ENCODE peak calls at places on chromosomes 7 and 10, in four cellular contexts. U is spleen, R is stomach, J is tibial artery. Y is an unnamed sample.

GRCh38 chr7:135981958-135982646 is 4.9 kb upstream of the MTPN start:
- DNase-seq in R (no peak), U (no peak), J (no peak), Y (no peak)

GRCh38 chr7:120160166-120160565 is 112.8 kb upstream of the KCND2 start:
- DNase-seq in U (no peak), J (no peak), R (no peak), Y (no peak)

GRCh38 chr7:102469972-102470825 is 5.4 kb downstream of the LRWD1 start:
- DNase-seq in J (peak), R (peak), U (peak), Y (no peak)

GRCh38 chr7:124692420-124692819 is 73.2 kb downstream of the GPR37 start:
- DNase-seq in J (no peak), R (no peak), U (no peak), Y (no peak)

GRCh38 chr10:73910764-73911552 is at the start of gene PLAU:
- DNase-seq in J (peak), U (peak), R (peak), Y (no peak)

GRCh38 chr7:81780914-81781693 is 11.3 kb upstream of the HGF start:
- DNase-seq in J (no peak), U (no peak), R (no peak), Y (no peak)

GRCh38 chr7:37986780-37987380 is 66.4 kb downstream of the EPDR1 start:
- DNase-seq in U (no peak), J (no peak), R (no peak), Y (no peak)

GRCh38 chr10:113062977-113063967 is 113.2 kb downstream of the TCF7L2 start:
- DNase-seq in U (no peak), J (no peak), R (no peak), Y (no peak)

GRCh38 chr7:101077303-101078086 is 7.8 kb upstream of the TRIM56 start:
- DNase-seq in J (peak), R (peak), U (peak), Y (peak)

GRCh38 chr7:111424768-111425167 is 137.5 kb downstream of the IMMP2L start:
- DNase-seq in U (no peak), R (no peak), J (no peak), Y (no peak)

GRCh38 chr10:32033171-32033570 is 23.1 kb downstream of the KIF5B start:
- DNase-seq in U (no peak), R (no peak), J (no peak), Y (no peak)

GRCh38 chr7:30869794-30870491 is 41.7 kb upstream of the AQP1 start:
- DNase-seq in U (no peak), J (no peak), R (no peak), Y (no peak)

GRCh38 chr10:13219685-13220670 is 14.2 kb downstream of the UCMA start:
- DNase-seq in R (peak), U (no peak), J (peak), Y (no peak)

GRCh38 chr7:46682841-46683624 is 762.0 kb upstream of the IGFBP3 start:
- DNase-seq in U (no peak), J (no peak), R (no peak), Y (no peak)

GRCh38 chr10:62895058-62895457 is 78.9 kb upstream of the EGR2 start:
- DNase-seq in R (no peak), U (no peak), J (no peak), Y (no peak)

GRCh38 chr10:12847361-12847975 is 154.0 kb downstream of the CCDC3 start:
- DNase-seq in R (no peak), U (no peak), J (no peak), Y (no peak)

GRCh38 chr10:46299531-46300366 is 13.0 kb downstream of the ANTXRL start:
- DNase-seq in J (no peak), R (no peak), U (peak), Y (peak)

GRCh38 chr7:103538964-103539709 is 93.1 kb upstream of the SLC26A5 start:
- DNase-seq in U (no peak), J (no peak), R (no peak), Y (no peak)

GRCh38 chr10:1033601-1034000 is 7.9 kb upstream of the IDI2 start:
- DNase-seq in U (no peak), R (no peak), J (no peak), Y (no peak)

DNA sequence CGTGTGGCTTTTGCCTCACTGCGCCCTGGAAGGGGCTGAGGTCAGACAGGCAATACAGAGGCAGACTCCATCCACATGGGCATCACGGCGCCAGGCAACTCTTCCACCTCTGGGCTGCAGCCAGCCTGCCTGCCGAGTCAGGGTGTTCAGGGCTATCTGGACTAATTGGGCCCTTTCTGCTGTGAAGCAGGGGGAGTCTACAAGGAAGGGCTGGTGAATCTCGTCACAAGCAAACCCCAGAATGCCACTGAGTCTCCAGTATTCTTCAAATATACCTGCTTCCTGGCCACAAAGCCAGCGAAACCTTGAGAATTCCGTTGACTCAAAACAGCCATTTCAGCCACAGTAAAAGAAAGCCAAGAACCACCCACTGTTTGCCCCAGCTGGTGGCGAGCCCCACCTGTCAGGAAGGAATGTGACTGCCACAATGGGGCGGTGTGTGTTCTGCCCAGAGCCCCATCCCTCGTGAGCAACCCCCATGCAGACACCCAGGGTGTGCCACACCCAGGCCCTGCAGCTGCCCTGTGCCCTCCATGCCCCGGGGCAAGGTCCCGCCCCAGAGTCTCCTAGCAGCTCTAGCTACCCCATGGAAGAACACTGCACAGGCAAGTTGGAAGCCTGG is 117.3 kb downstream of the FAM53B start:
- DNase-seq in R (peak), U (peak), J (no peak), Y (no peak)
- TF ChIP-seq CTCF in R (no peak), U (peak), J (no peak), Y (no peak)

GRCh38 chr10:132407243-132407746 is 10.3 kb downstream of the PWWP2B start:
- DNase-seq in U (no peak), J (no peak), R (peak), Y (no peak)

GRCh38 chr10:132408823-132409666 is 12.0 kb downstream of the PWWP2B start:
- DNase-seq in J (no peak), U (no peak), R (peak), Y (no peak)

GRCh38 chr10:132407846-132408278 is 10.9 kb downstream of the PWWP2B start:
- DNase-seq in U (peak), J (no peak), R (peak), Y (no peak)

GRCh38 chr10:132409667-132410028 is 12.6 kb downstream of the PWWP2B start:
- DNase-seq in R (no peak), U (no peak), J (no peak), Y (no peak)

GRCh38 chr10:132408367-132408781 is 11.4 kb downstream of the PWWP2B start:
- DNase-seq in U (no peak), J (no peak), R (no peak), Y (no peak)
- H3K27ac ChIP-seq in U (peak), J (peak), R (peak), Y (peak)

GRCh38 chr10:127194598-127194997 is 1.8 kb downstream of the INSYN2A start:
- DNase-seq in U (no peak), R (no peak), J (no peak), Y (no peak)

GRCh38 chr10:127196955-127197432 is 603 bp upstream of the INSYN2A start:
- DNase-seq in J (no peak), R (no peak), U (no peak), Y (peak)

GRCh38 chr10:127196227-127196954 is at the start of gene INSYN2A:
- DNase-seq in J (no peak), U (no peak), R (no peak), Y (peak)

GRCh38 chr10:127195571-127196226 is 692 bp downstream of the INSYN2A start:
- DNase-seq in J (no peak), R (no peak), U (no peak), Y (no peak)

DNA sequence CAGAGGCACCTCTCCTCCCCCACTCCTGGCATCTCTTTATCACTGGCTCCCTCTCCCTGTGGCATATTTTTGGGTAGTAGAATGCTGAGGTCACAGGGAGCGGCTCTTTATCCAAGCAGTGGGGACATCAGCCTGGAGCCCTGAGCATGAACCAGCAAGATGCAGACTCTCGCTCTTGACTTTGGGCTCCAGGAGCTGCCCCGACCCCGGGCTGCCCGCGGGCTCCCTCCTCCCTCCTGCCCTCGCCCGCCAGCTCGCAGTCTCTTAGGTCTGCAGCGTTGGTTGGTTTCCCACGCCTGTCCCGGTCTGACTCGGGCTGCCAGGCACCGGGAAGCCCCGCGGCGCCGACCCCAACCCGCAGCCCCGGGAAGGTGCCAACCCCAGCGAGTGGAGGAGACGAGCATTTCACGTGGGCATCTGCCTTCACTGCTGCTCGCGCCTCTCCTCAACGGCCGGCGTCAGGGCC is 1.3 kb downstream of the INSYN2A start:
- DNase-seq in R (no peak), U (no peak), J (no peak), Y (no peak)
- H3K4me3 ChIP-seq in R (peak), U (peak), J (peak), Y (peak)

GRCh38 chr7:27377988-27378387 is 135.4 kb downstream of the EVX1 start:
- DNase-seq in R (no peak), J (no peak), U (no peak), Y (no peak)
- TF ChIP-seq CTCF in R (no peak), J (no peak), U (no peak), Y (no peak)